ENCODE peak calls at places on chromosomes 13 and 19, in eight cellular contexts. A is amniotic epithelial cell; X is PC-3; F is stimulated activated CD8-positive, alpha-beta memory T cell treated with anti-CD3 and anti-CD28 coated beads, Interleukin-15, amount 100 ng/mL, for 24 hours; B is hypothalamus; Y is GM13976; H is NCI-H1092; G is NCI-H1417. D is an unnamed sample.

GRCh38 chr13:21812192-21812626 is 141.3 kb downstream of the FGF9 start:
- DNase-seq in A (no peak), X (no peak), F (no peak), B (no peak), Y (no peak), H (peak), G (no peak), D (peak)

GRCh38 chr13:113667771-113668490 is 912 bp downstream of the GRK1 start:
- DNase-seq in A (no peak), X (no peak), F (no peak), B (no peak), Y (no peak), H (no peak), G (no peak), D (peak)

GRCh38 chr13:110454956-110455355 is 106.6 kb downstream of the RAB20 start:
- DNase-seq in A (no peak), X (no peak), F (no peak), B (no peak), Y (no peak), H (no peak), G (no peak), D (no peak)

GRCh38 chr19:7799640-7800355 is 30.2 kb upstream of the EVI5L start:
- DNase-seq in A (peak), X (peak), F (no peak), B (no peak), Y (peak), H (peak), G (peak), D (peak)

GRCh38 chr13:33052446-33052845 is 36.2 kb downstream of the KL start:
- DNase-seq in A (peak), X (no peak), F (no peak), B (no peak), Y (no peak), H (no peak), G (no peak), D (no peak)

GRCh38 chr19:13339869-13340268 is 166.4 kb downstream of the CACNA1A start:
- DNase-seq in A (no peak), X (no peak), F (no peak), B (no peak), Y (no peak), H (no peak), G (no peak), D (no peak)

GRCh38 chr19:49067554-49067953 is 2.9 kb upstream of the NTF4 start:
- DNase-seq in A (no peak), X (no peak), F (no peak), B (no peak), Y (no peak), H (no peak), G (no peak), D (no peak)

GRCh38 chr13:90107658-90108057 is 1239.8 kb upstream of the MIR17HG start:
- DNase-seq in A (no peak), X (no peak), F (no peak), B (no peak), Y (no peak), H (no peak), G (no peak), D (no peak)